ENCODE peak calls at places on chromosomes 5 and 9, in six cellular contexts. One of them, this sample, is unnamed.

GRCh38 chr5:124263172-124263571 is 483.3 kb downstream of the ZNF608 start:
- DNase-seq in transverse colon: no peak
- DNase-seq in brain microvascular endothelial cell: no peak
- DNase-seq in right atrium auricular region: no peak
- DNase-seq in cardiac fibroblast: no peak
- DNase-seq in progenitor cell of endocrine pancreas: no peak
- DNase-seq in this sample: no peak

GRCh38 chr5:168324864-168325615 is 33.6 kb downstream of the WWC1 start:
- DNase-seq in right atrium auricular region: no peak
- DNase-seq in cardiac fibroblast: no peak
- DNase-seq in brain microvascular endothelial cell: no peak
- DNase-seq in transverse colon: no peak
- DNase-seq in progenitor cell of endocrine pancreas: no peak
- DNase-seq in this sample: no peak

GRCh38 chr9:112546149-112547012 is 59.8 kb downstream of the KIAA1958 start:
- DNase-seq in brain microvascular endothelial cell: no peak
- DNase-seq in cardiac fibroblast: no peak
- DNase-seq in progenitor cell of endocrine pancreas: no peak
- DNase-seq in right atrium auricular region: no peak
- DNase-seq in transverse colon: no peak
- DNase-seq in this sample: no peak

GRCh38 chr9:92665836-92666235 is 4.1 kb downstream of the IPPK start:
- DNase-seq in right atrium auricular region: no peak
- DNase-seq in cardiac fibroblast: no peak
- DNase-seq in brain microvascular endothelial cell: no peak
- DNase-seq in transverse colon: no peak
- DNase-seq in progenitor cell of endocrine pancreas: no peak
- DNase-seq in this sample: no peak

GRCh38 chr5:151924564-151925395 is at the start of gene GLRA1:
- DNase-seq in transverse colon: peak; percentile 11
- DNase-seq in brain microvascular endothelial cell: peak; percentile 31
- DNase-seq in cardiac fibroblast: peak; percentile 54
- DNase-seq in right atrium auricular region: no peak
- DNase-seq in progenitor cell of endocrine pancreas: peak; percentile 68
- DNase-seq in this sample: peak; percentile 85

GRCh38 chr5:156402387-156402921 is 75.5 kb downstream of the SGCD start:
- DNase-seq in transverse colon: peak; percentile 33
- DNase-seq in progenitor cell of endocrine pancreas: no peak
- DNase-seq in brain microvascular endothelial cell: no peak
- DNase-seq in cardiac fibroblast: no peak
- DNase-seq in right atrium auricular region: no peak
- DNase-seq in this sample: no peak

GRCh38 chr5:140242099-140242498 is 60.8 kb downstream of the PFDN1 start:
- DNase-seq in right atrium auricular region: no peak
- DNase-seq in brain microvascular endothelial cell: no peak
- DNase-seq in cardiac fibroblast: no peak
- DNase-seq in transverse colon: no peak
- DNase-seq in progenitor cell of endocrine pancreas: no peak
- DNase-seq in this sample: no peak

GRCh38 chr5:1014346-1014745 is 5.7 kb downstream of the NKD2 start:
- DNase-seq in cardiac fibroblast: no peak
- DNase-seq in brain microvascular endothelial cell: no peak
- DNase-seq in right atrium auricular region: no peak
- DNase-seq in progenitor cell of endocrine pancreas: no peak
- DNase-seq in transverse colon: no peak
- DNase-seq in this sample: no peak

GRCh38 chr5:56269216-56269927 is 36.2 kb upstream of the ANKRD55 start:
- DNase-seq in cardiac fibroblast: peak; percentile 86
- DNase-seq in progenitor cell of endocrine pancreas: no peak
- DNase-seq in transverse colon: no peak
- DNase-seq in right atrium auricular region: no peak
- DNase-seq in brain microvascular endothelial cell: peak; percentile 56
- DNase-seq in this sample: no peak

GRCh38 chr9:107488400-107489143 is 997 bp downstream of the KLF4 start:
- DNase-seq in transverse colon: peak; percentile 81
- DNase-seq in right atrium auricular region: peak; percentile 87
- DNase-seq in brain microvascular endothelial cell: peak; percentile 47
- DNase-seq in cardiac fibroblast: peak; percentile 76
- DNase-seq in progenitor cell of endocrine pancreas: peak; percentile 23
- DNase-seq in this sample: peak; percentile 89

GRCh38 chr9:70765935-70766334 is 351.5 kb upstream of the KLF9 start:
- DNase-seq in cardiac fibroblast: no peak
- DNase-seq in right atrium auricular region: no peak
- DNase-seq in transverse colon: no peak
- DNase-seq in progenitor cell of endocrine pancreas: no peak
- DNase-seq in brain microvascular endothelial cell: no peak
- DNase-seq in this sample: no peak

GRCh38 chr9:107240260-107240659 is 42.8 kb upstream of the RAD23B start:
- DNase-seq in transverse colon: no peak
- DNase-seq in cardiac fibroblast: no peak
- DNase-seq in progenitor cell of endocrine pancreas: no peak
- DNase-seq in brain microvascular endothelial cell: no peak
- DNase-seq in right atrium auricular region: no peak
- DNase-seq in this sample: no peak

GRCh38 chr9:131382850-131383729 is 10.8 kb upstream of the PRRC2B start:
- DNase-seq in progenitor cell of endocrine pancreas: no peak
- DNase-seq in transverse colon: no peak
- DNase-seq in right atrium auricular region: peak; percentile 65
- DNase-seq in brain microvascular endothelial cell: peak; percentile 58
- DNase-seq in cardiac fibroblast: peak; percentile 84
- DNase-seq in this sample: no peak

GRCh38 chr5:175697846-175698245 is 40.0 kb downstream of the HRH2 start:
- DNase-seq in transverse colon: no peak
- DNase-seq in progenitor cell of endocrine pancreas: no peak
- DNase-seq in cardiac fibroblast: no peak
- DNase-seq in brain microvascular endothelial cell: no peak
- DNase-seq in right atrium auricular region: no peak
- DNase-seq in this sample: no peak

GRCh38 chr9:71604197-71605063 is 163.9 kb downstream of the CEMIP2 start:
- DNase-seq in right atrium auricular region: peak; percentile 62
- DNase-seq in transverse colon: peak; percentile 81
- DNase-seq in brain microvascular endothelial cell: peak; percentile 61
- DNase-seq in cardiac fibroblast: peak; percentile 86
- DNase-seq in progenitor cell of endocrine pancreas: peak; percentile 58
- DNase-seq in this sample: peak; percentile 90

GRCh38 chr5:59391576-59391975 is 501.9 kb downstream of the PDE4D start:
- DNase-seq in progenitor cell of endocrine pancreas: no peak
- DNase-seq in transverse colon: no peak
- DNase-seq in brain microvascular endothelial cell: no peak
- DNase-seq in right atrium auricular region: no peak
- DNase-seq in cardiac fibroblast: no peak
- DNase-seq in this sample: no peak

GRCh38 chr5:161167001-161167765 is 315.2 kb upstream of the ATP10B start:
- DNase-seq in progenitor cell of endocrine pancreas: no peak
- DNase-seq in right atrium auricular region: no peak
- DNase-seq in brain microvascular endothelial cell: no peak
- DNase-seq in transverse colon: no peak
- DNase-seq in cardiac fibroblast: no peak
- DNase-seq in this sample: no peak

GRCh38 chr5:171580506-171581265 is 161.2 kb downstream of the FGF18 start:
- DNase-seq in cardiac fibroblast: peak; percentile 45
- DNase-seq in progenitor cell of endocrine pancreas: no peak
- DNase-seq in transverse colon: no peak
- DNase-seq in right atrium auricular region: no peak
- DNase-seq in brain microvascular endothelial cell: peak; percentile 27
- DNase-seq in this sample: peak; percentile 44

GRCh38 chr5:94397508-94397907 is 220.9 kb downstream of the KIAA0825 start:
- DNase-seq in progenitor cell of endocrine pancreas: no peak
- DNase-seq in cardiac fibroblast: no peak
- DNase-seq in brain microvascular endothelial cell: no peak
- DNase-seq in right atrium auricular region: no peak
- DNase-seq in transverse colon: no peak
- DNase-seq in this sample: no peak

DNA sequence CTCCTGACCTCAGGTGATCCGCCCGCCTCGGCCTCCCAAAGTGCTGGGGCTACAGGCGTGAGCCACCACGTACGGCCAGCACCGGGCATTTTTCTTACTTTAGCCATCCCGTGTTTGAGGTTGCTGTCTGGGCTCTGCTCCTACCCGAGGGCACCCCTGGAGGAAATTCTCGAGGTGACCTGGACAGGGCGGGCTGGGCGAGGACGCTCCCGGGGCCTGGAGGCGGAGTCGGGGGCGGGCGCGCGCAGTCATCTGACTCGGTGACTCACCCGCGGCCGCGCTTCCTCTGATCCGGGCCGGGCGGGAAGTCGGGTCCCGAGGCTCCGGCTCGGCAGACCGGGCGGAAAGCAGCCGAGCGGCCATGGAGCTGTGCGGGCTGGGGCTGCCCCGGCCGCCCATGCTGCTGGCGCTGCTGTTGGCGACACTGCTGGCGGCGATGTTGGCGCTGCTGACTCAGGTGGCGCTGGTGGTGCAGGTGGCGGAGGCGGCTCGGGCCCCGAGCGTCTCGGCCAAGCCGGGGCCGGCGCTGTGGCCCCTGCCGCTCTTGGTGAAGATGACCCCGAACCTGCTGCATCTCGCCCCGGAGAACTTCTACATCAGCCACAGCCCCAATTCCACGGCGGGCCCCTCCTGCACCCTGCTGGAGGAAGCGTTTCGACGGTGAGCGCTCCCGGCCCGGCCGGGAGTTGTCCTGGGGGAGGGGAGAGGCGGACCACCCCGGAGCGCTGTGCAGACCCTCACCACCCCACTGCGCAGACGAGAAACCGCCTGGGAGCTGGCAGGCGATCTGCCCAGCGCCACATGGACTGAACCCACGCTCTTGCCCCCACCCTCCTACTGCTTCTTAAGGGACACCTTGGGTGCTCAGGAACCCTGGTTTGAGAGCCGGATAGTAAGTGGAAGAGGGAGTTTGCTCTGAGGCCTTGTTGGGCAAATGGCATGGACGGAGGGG is at the start of gene HEXB:
- DNase-seq in transverse colon: peak; percentile 94
- DNase-seq in brain microvascular endothelial cell: peak; percentile 70
- DNase-seq in cardiac fibroblast: peak; percentile 84
- DNase-seq in progenitor cell of endocrine pancreas: peak; percentile 69
- DNase-seq in right atrium auricular region: peak; percentile 92
- DNase-seq in this sample: peak; percentile 95
- TF ChIP-seq CTCF in transverse colon: peak; percentile 30
- TF ChIP-seq CTCF in brain microvascular endothelial cell: no peak
- TF ChIP-seq CTCF in cardiac fibroblast: no peak
- TF ChIP-seq CTCF in progenitor cell of endocrine pancreas: peak; percentile 24
- TF ChIP-seq CTCF in right atrium auricular region: peak; percentile 11
- TF ChIP-seq CTCF in this sample: no peak

DNA sequence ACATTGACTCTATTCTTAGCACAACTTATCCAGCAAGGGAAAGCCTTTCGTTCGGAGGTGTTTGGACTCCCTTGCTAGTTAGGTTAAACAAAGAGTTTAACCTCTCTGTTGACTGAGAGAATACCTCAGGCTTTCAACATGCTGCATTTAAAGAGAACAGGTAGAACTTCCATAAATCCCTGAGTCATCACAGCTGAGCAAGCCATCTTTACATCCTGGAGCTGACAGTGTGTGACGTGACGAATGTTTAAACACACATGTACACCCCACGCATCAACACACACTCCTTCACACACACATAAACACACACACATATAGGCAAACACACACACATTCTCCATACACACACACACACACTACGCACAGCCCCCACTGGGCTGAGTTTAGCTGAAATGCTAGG is 152.8 kb downstream of the ADAMTS12 start:
- DNase-seq in progenitor cell of endocrine pancreas: no peak
- DNase-seq in brain microvascular endothelial cell: no peak
- DNase-seq in transverse colon: no peak
- DNase-seq in right atrium auricular region: no peak
- DNase-seq in cardiac fibroblast: no peak
- DNase-seq in this sample: no peak
- TF ChIP-seq CTCF in progenitor cell of endocrine pancreas: no peak
- TF ChIP-seq CTCF in brain microvascular endothelial cell: no peak
- TF ChIP-seq CTCF in transverse colon: no peak
- TF ChIP-seq CTCF in right atrium auricular region: no peak
- TF ChIP-seq CTCF in cardiac fibroblast: no peak
- TF ChIP-seq CTCF in this sample: no peak

DNA sequence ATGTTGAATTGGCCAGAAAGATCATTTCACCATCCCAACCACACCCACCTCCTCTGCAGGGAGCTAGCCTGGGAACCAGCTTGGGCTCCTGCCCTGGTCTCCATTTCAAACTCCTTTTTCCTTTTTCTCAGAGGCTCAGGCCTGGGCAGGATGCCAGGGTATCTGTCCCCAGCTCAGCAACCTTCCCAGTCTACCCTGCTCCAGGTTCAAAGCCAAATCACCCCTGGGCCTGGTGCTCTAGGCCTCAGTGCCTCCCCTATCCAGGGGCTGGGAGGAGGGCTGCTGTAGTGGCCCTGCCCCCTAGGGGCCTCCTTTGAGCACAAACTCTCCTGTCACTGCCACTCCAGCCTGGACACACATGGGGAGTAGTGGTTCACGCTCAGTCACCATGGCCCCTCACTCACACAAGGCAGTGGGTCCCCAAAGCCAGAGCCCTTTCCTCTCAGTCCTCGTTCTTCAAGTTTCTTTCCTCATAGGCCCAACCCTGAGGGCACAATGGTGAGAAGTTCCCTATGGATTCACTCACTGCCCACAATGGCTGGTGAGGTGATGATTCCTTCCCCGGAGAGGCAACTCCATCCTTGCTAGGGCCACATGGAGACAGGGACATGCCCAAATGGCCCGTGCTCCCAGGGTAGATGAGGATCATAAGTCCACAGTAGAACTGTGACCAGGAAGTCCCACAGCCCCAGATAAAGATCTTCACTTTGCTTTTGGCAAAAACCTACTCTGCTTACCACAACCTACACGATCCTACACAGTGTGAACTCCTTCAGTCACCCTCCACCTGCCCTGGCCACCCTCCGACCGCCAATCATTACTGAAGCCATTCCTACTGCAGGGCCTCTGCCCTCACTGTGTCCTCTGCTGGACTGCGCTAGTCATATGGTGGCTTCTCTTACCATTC is 1.6 kb upstream of the ST6GALNAC4 start:
- DNase-seq in cardiac fibroblast: peak; percentile 81
- DNase-seq in brain microvascular endothelial cell: no peak
- DNase-seq in progenitor cell of endocrine pancreas: no peak
- DNase-seq in right atrium auricular region: no peak
- DNase-seq in transverse colon: peak; percentile 28
- DNase-seq in this sample: no peak
- TF ChIP-seq CTCF in cardiac fibroblast: no peak
- TF ChIP-seq CTCF in brain microvascular endothelial cell: peak; percentile 36
- TF ChIP-seq CTCF in progenitor cell of endocrine pancreas: peak; percentile 16
- TF ChIP-seq CTCF in right atrium auricular region: no peak
- TF ChIP-seq CTCF in transverse colon: no peak
- TF ChIP-seq CTCF in this sample: no peak

GRCh38 chr5:141637693-141638419 is 1.1 kb downstream of the RELL2 start:
- DNase-seq in brain microvascular endothelial cell: peak; percentile 46
- DNase-seq in transverse colon: peak; percentile 66
- DNase-seq in progenitor cell of endocrine pancreas: peak; percentile 62
- DNase-seq in cardiac fibroblast: peak; percentile 60
- DNase-seq in right atrium auricular region: no peak
- DNase-seq in this sample: no peak
- TF ChIP-seq CTCF in brain microvascular endothelial cell: peak; percentile 55
- TF ChIP-seq CTCF in transverse colon: peak; percentile 41
- TF ChIP-seq CTCF in progenitor cell of endocrine pancreas: peak; percentile 43
- TF ChIP-seq CTCF in cardiac fibroblast: peak; percentile 41
- TF ChIP-seq CTCF in right atrium auricular region: peak; percentile 37
- TF ChIP-seq CTCF in this sample: peak; percentile 30